ENCODE peak calls at places on chromosomes 13 and 19, in four cellular contexts. W is K562, P is GM12878, O is SK-N-SH. B is an unnamed sample.

GRCh38 chr19:7742991-7743390 is 4.3 kb downstream of the CD209 start:
- DNase-seq in W (no peak), P (no peak), O (no peak), B (no peak)

GRCh38 chr19:4161415-4162077 is 8.1 kb downstream of the CREB3L3 start:
- DNase-seq in P (no peak), W (no peak), O (no peak), B (no peak)

GRCh38 chr13:105159794-105160193 is 1375.7 kb downstream of the EFNB2 start:
- DNase-seq in P (no peak), W (no peak), O (no peak), B (no peak)

GRCh38 chr19:5035817-5036732 is 67.2 kb downstream of the KDM4B start:
- DNase-seq in W (no peak), P (no peak), O (no peak), B (no peak)

GRCh38 chr13:61880576-61881283 is 465.1 kb upstream of the PCDH20 start:
- DNase-seq in W (peak), P (no peak), O (peak), B (peak)

GRCh38 chr19:3357362-3357730 is 9.0 kb upstream of the NFIC start:
- DNase-seq in O (no peak), W (no peak), P (no peak), B (no peak)

GRCh38 chr19:6728346-6728745 is 7.9 kb upstream of the C3 start:
- DNase-seq in P (no peak), O (no peak), W (no peak), B (no peak)

GRCh38 chr19:55913643-55914268 is 18.4 kb downstream of the NLRP13 start:
- DNase-seq in W (no peak), P (no peak), O (peak), B (no peak)

GRCh38 chr19:38392707-38393308 is 4.3 kb downstream of the SPRED3 start:
- DNase-seq in P (no peak), W (peak), O (no peak), B (peak)

GRCh38 chr19:43490759-43491158 is 13.8 kb downstream of the PHLDB3 start:
- DNase-seq in O (no peak), W (no peak), P (no peak), B (no peak)

GRCh38 chr13:111159362-111160320 is 44.5 kb downstream of the ARHGEF7 start:
- DNase-seq in P (no peak), O (no peak), W (no peak), B (no peak)

GRCh38 chr19:1315470-1316166 is 29.9 kb downstream of the EFNA2 start:
- DNase-seq in W (peak), P (no peak), O (peak), B (no peak)

GRCh38 chr19:55368701-55369563 is 1.3 kb downstream of the IL11 start:
- DNase-seq in O (peak), W (peak), P (no peak), B (no peak)

GRCh38 chr19:34269968-34270621 is 15.7 kb downstream of the GARRE1 start:
- DNase-seq in O (no peak), P (peak), W (no peak), B (peak)

GRCh38 chr13:39536906-39537305 is 66.1 kb downstream of the LHFPL6 start:
- DNase-seq in P (no peak), O (no peak), W (no peak), B (no peak)

GRCh38 chr19:7004313-7004931 is 16.8 kb downstream of the MBD3L2B start:
- DNase-seq in P (no peak), W (peak), O (no peak), B (peak)

GRCh38 chr13:44719857-44720671 is 143.9 kb upstream of the TSC22D1 start:
- DNase-seq in O (no peak), W (no peak), P (no peak), B (no peak)

GRCh38 chr13:74134226-74134776 is at the start of gene KLF12:
- DNase-seq in P (peak), W (peak), O (peak), B (peak)

DNA sequence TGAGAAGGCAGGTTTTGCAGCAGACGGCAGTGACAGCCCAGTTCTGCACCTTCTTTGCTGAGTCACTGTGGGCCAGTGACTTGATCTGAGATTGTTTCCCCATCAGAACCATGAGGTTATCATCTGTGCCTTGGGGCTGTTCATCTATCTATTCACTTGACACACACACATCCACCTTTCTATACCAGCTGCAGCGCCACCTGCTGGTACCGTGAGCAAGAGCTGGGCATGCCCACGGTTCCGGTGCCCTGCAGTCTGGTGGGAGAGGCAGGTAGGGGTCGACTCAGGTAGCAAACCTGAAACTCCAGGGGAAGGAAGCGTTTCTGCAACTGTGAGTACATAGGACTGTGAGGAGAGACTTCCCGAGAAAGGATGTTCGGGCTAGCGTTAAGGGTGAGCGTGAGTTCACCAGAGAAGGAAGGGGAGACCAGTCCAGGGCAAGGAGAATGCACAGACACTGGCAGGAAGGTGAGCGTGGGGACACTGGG is 7.5 kb upstream of the LIN7B start:
- DNase-seq in W (peak), P (no peak), O (peak), B (peak)
- TF ChIP-seq SMC3 in W (peak), P (peak), O (peak), B (no peak)

DNA sequence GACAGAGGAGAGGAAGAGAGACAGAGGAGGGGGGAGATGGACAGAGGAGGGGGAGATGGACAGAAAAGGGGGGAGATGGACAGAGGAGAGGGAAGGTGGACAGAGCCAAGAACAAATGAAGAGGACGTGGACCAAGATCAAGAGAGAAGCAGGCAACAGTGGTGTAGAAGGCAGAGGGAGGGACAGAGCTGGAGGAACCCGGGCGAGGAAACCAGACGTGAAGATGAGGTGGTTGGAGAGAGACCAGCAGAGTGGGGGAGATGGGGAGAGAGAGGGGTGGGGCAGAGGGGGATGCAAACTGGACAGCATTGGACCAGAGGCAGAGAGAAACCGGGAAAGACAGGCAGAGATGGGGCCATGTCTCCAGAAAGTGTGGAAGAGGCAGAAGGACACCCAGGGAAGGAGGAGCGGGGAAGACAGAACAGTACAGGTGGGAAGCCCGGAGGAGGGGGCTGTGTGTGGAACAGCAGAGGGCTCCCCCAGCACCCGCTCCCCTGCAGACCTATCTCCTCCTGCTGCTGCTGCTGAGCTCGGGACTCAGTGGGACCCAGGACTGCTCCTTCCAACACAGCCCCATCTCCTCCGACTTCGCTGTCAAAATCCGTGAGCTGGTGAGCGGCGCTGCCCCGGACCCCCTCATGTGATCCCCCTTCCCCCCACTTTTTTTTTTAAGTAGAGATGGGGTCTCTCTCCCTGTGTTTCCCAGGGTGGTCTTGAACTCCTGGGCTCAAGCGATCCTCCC is 1.3 kb downstream of the FLT3LG start:
- DNase-seq in W (peak), O (no peak), P (no peak), B (no peak)
- TF ChIP-seq JUND in W (no peak), O (no peak), P (no peak), B (no peak)

DNA sequence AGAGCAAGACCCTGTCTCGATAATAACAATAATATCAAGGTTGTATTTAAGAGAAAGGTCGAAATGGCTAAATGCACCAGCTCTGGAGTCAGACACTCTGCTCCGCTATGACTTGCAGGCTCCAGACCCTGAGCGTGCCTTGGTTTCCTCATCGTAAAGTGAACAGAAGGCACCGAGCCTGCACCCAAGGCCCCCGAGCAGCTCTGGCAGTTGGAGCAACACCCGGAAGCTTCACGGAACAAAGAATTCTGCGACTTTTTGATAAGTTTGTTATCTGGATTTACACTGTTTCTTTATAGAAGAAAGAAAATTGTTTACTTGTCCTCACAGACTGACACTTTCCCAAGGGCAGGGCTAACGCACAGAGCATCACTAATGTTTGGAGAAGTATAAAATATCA is 4.4 kb downstream of the GRTP1 start:
- DNase-seq in W (no peak), P (no peak), O (no peak), B (no peak)
- TF ChIP-seq SMC3 in W (no peak), P (no peak), O (no peak), B (no peak)

GRCh38 chr19:18843960-18844359 is 12.2 kb downstream of the UPF1 start:
- DNase-seq in P (no peak), O (no peak), W (no peak), B (no peak)

GRCh38 chr19:18842166-18842565 is 10.4 kb downstream of the UPF1 start:
- DNase-seq in O (peak), W (no peak), P (no peak), B (no peak)

GRCh38 chr19:18840288-18841260 is 8.8 kb downstream of the UPF1 start:
- DNase-seq in P (no peak), O (peak), W (no peak), B (peak)

GRCh38 chr19:18841400-18841799 is 9.6 kb downstream of the UPF1 start:
- DNase-seq in O (no peak), P (no peak), W (no peak), B (no peak)

GRCh38 chr19:18839465-18840287 is 7.9 kb downstream of the UPF1 start:
- DNase-seq in O (no peak), P (no peak), W (no peak), B (peak)
- TF ChIP-seq JUND in O (no peak), P (no peak), W (no peak), B (peak)

DNA sequence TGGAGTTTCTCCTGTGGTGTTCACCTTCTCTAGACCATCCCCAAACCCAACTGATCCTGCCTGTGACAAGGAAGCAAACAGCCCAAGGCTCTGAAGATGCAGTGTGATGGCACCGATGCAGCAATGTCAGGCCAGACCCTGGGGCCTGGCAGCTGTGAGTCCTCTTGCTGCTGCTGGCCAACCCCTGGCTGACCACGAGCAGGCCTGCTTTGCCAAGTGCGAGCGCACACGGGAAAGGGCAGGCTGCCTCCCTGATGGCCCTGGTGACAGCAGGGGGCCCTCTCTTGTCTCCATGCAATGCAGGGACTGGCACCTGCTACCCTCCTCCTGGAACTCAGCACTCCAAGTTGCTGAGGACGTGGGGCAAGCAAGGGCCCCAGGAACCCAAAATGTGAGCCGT is 5.4 kb upstream of the VSTM2B start:
- DNase-seq in P (no peak), O (no peak), W (no peak), B (no peak)
- TF ChIP-seq SMC3 in P (no peak), O (no peak), W (no peak), B (no peak)

DNA sequence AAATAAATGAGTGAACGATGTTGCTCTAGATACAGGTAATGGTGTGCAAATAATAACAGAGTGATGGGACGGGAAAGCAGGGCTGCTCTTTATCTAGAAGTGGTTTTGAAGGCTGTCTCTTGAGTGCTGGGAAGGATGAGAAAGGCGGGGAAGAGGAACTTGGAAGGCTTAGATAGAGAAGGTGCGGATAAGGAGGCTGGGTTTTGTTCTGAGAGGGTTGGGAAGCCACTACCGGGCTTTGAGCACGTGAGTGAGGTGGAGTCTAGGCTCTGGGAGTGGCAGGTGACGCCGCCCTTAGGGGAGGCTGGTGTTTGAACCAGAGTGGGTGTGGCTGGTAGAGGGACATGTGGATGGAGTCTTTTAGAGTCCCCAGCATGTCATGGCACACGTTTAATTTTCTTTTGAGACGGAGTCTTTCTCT is 811 bp downstream of the ARMC6 start:
- DNase-seq in P (peak), O (peak), W (peak), B (peak)
- TF ChIP-seq JUND in P (no peak), O (no peak), W (peak), B (no peak)

DNA sequence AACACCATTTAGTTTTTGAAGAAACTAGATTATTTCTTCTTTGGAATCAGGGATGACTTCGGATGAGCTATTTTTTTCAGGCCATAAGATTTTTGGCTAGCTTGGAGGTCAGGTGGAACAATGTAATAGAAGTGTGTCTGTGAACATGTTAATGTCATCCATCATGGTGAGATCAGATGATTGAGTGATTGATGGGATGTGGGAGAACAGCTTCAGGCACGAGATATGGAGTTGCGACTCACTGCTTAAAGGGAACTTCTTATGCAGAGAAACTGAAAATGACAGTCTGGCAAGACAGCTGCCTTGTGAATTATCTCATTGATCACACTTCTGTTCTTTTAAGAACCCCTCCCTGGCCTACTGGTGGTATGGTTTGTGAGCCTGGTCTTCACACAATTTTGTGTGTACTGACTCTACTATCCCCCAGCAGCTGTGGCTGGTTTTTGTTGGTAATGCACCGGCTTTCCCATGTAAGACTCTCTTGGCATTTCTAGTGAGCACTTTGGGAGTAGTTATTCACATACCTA is 96.0 kb downstream of the OLFM4 start:
- DNase-seq in O (no peak), W (no peak), P (no peak), B (no peak)
- TF ChIP-seq SMC3 in O (no peak), W (no peak), P (no peak), B (no peak)

GRCh38 chr19:16073988-16074387 is 2.3 kb upstream of the TPM4 start:
- DNase-seq in W (no peak), P (no peak), O (no peak), B (no peak)

GRCh38 chr19:16076154-16076957 is at the start of gene TPM4:
- DNase-seq in O (peak), P (peak), W (peak), B (peak)

GRCh38 chr19:16074488-16075365 is 1.6 kb upstream of the TPM4 start:
- DNase-seq in P (no peak), O (no peak), W (no peak), B (no peak)

GRCh38 chr19:16076958-16077611 is 790 bp downstream of the TPM4 start:
- DNase-seq in O (peak), P (no peak), W (peak), B (no peak)

DNA sequence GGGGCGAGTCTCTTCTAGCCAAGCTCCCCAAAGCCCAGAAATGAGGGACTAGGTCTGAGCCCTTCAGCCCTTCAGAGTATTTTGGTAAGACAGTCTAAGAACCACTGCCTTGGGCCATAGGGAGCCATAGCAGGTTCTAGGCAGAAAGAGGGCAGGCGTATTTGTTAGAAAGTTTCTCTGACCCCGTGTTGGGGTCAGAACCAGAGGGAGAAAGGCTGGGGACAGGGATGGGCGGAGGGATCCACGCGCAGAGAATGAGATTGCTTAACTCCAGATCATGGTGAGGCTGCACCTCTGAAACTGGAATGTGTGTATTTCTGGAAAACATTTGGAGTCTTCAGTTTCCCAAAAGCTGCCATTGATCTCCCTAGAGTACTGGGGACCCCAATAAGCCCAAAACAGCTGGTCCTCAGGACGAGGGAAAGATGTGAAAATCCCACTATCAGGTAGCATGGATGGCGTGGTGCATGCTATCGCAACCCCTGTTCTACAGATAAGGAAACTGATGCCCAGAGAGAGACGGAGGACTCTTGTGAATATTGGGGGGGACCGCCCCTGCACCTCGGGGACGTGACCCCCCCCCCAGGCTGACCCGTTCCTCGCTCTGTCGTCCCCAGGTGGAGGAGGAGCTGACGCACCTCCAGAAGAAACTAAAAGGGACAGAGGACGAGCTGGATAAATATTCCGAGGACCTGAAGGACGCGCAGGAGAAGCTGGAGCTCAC is 703 bp upstream of the TPM4 start:
- DNase-seq in O (no peak), W (no peak), P (no peak), B (no peak)
- TF ChIP-seq JUND in O (no peak), W (no peak), P (no peak), B (no peak)

DNA sequence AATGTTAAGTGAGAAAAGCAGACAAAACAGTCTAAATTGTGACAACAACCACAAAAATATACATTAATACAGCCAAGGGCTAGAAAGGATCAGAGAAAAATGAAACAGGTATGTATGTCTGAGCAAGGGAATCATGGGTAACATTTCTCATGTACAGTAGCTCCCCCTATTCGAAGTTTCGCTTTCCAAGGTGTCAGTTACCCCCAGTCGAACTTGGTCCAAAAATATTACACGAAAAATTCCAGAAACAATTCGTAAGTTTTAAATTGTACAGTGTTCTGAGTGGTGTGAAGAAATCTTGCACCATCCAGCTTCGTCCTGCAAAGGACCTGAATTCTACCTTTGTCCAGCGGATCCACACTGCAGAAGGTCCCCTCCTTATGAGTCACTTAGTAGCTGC is 1.8 kb upstream of the RNASEH2B start:
- DNase-seq in O (no peak), W (no peak), P (no peak), B (no peak)
- TF ChIP-seq SMC3 in O (no peak), W (no peak), P (no peak), B (no peak)

B was measured in HepG2.